ENCODE peak calls at places on chromosomes 4 and X, in eight cellular contexts. Y is upper lobe of left lung, T is aorta, L is cardiac muscle cell, N is neuronal stem cell, O is stomach, W is OCI-LY7, E is right lobe of liver. D is an unnamed sample. For H3K9me3, the result is how much of the 10 kb centered on the place peaks cover.

GRCh38 chr4:24912252-24913098 is at the start of gene CCDC149:
- DNase-seq in Y (peak), T (peak), L (peak), N (peak), O (peak), W (no peak), E (peak), D (peak)

GRCh38 chr4:88335092-88335665 is 43.5 kb upstream of the HERC6 start:
- DNase-seq in Y (no peak), T (no peak), L (peak), N (no peak), O (no peak), W (no peak), E (no peak), D (no peak)

GRCh38 chrX:7169627-7170026 is 21.7 kb upstream of the PUDP start:
- DNase-seq in Y (no peak), T (no peak), L (no peak), N (no peak), O (peak), W (no peak), E (no peak), D (no peak)

GRCh38 chr4:77613267-77613666 is 7.6 kb downstream of the CXCL13 start:
- DNase-seq in Y (no peak), T (no peak), L (no peak), N (no peak), O (no peak), W (no peak), E (no peak), D (no peak)

GRCh38 chr4:94544811-94545210 is 93.1 kb downstream of the PDLIM5 start:
- DNase-seq in Y (no peak), T (no peak), L (no peak), N (no peak), O (no peak), W (no peak), E (no peak), D (no peak)

GRCh38 chr4:176726803-176727202 is 65.9 kb downstream of the VEGFC start:
- DNase-seq in Y (no peak), T (no peak), L (peak), N (no peak), O (no peak), W (no peak), E (no peak), D (no peak)

GRCh38 chr4:7781361-7781760 is 158.3 kb downstream of the AFAP1 start:
- DNase-seq in Y (peak), T (peak), L (peak), N (no peak), O (no peak), W (no peak), E (no peak), D (peak)

GRCh38 chr4:151743128-151743854 is 17.5 kb downstream of the GATB start:
- DNase-seq in Y (no peak), T (no peak), L (no peak), N (no peak), O (no peak), W (no peak), E (no peak), D (no peak)

GRCh38 chrX:143669395-143669794 is 33.5 kb upstream of the SLITRK4 start:
- DNase-seq in Y (no peak), T (no peak), L (no peak), N (no peak), O (no peak), W (no peak), E (no peak), D (no peak)

GRCh38 chr4:43843501-43843900 is 605.1 kb downstream of the KCTD8 start:
- DNase-seq in Y (no peak), T (no peak), L (no peak), N (no peak), O (no peak), W (no peak), E (no peak), D (no peak)

GRCh38 chrX:1462596-1463251 is 10.0 kb upstream of the ASMTL start:
- DNase-seq in Y (peak), T (peak), L (no peak), N (no peak), O (peak), W (no peak), E (no peak), D (peak)

GRCh38 chr4:105240037-105240436 is 93.4 kb downstream of the TET2 start:
- DNase-seq in Y (no peak), T (no peak), L (no peak), N (no peak), O (no peak), W (no peak), E (no peak), D (no peak)

GRCh38 chr4:102665527-102665926 is 95.2 kb downstream of the MANBA start:
- DNase-seq in Y (no peak), T (no peak), L (no peak), N (no peak), O (no peak), W (no peak), E (no peak), D (no peak)

GRCh38 chr4:24093446-24093845 is 203.6 kb upstream of the PPARGC1A start:
- DNase-seq in Y (no peak), T (no peak), L (no peak), N (no peak), O (no peak), W (no peak), E (no peak), D (no peak)

GRCh38 chr4:48396043-48396442 is 54.7 kb downstream of the SLAIN2 start:
- DNase-seq in Y (no peak), T (no peak), L (no peak), N (no peak), O (no peak), W (no peak), E (no peak), D (no peak)

DNA sequence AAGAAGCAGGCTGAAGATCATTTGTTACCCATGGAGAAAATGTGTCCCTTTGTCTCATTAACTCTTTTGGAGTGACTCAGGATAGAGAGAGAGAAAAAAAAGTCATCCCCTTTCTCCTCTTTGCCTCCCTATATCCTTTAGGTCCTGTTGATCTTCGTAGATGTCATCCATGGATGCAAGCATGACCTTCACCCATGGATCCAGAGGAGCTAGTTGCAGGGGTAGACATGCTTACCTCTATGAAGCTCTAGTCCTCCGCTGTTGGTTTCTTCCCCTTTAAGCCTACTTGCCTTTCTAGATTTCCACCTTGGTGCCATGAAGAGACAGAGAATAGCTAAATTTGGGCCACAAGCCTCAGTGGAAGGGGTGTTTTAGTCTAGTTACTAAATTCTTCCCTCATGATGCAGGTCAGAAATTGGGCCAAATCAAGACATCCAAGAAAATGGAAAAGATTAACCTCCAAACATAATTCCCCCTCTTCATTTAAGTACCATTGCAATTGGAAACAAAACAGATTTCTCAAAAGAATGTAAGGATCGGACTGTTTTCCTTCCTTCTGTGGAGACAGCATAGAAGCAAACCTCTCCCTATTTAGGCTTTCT is 178.4 kb downstream of the TECRL start:
- DNase-seq in Y (no peak), T (no peak), L (peak), N (peak), O (no peak), W (peak), E (no peak), D (no peak)
- H3K9me3 ChIP-seq in Y (under half), T (under half), L (under half), N (under half), O (under half), W (under half), E (under half), D (half or more)

DNA sequence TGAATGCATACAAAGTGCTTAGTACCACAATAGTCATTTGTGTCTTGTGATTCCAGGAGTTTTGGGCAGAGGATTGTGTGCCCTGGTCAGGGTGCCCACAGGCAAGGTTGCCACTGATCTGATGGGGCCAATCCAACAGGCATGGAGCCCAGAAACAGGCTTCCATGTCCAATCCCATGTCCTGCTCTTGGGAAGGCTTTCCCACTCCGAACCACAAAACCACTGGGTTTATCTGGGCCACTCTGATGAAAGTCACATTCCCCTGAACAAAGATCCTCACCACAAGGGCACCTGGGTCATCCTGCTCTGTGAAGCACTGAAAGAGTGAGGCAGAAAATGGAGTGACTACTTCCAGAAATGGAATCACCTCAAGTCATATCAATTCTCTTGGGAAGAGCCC is 96.9 kb downstream of the MAMLD1 start:
- DNase-seq in Y (no peak), T (no peak), L (no peak), N (no peak), O (no peak), W (no peak), E (no peak), D (no peak)
- H3K9me3 ChIP-seq in Y (under half), T (under half), L (under half), N (under half), O (under half), W (under half), E (under half), D (under half)

GRCh38 chrX:148552775-148553174 is 52.4 kb downstream of the AFF2 start:
- DNase-seq in Y (no peak), T (no peak), L (no peak), N (no peak), O (no peak), W (peak), E (no peak), D (no peak)

GRCh38 chrX:148556498-148556897 is 56.1 kb downstream of the AFF2 start:
- DNase-seq in Y (no peak), T (no peak), L (no peak), N (no peak), O (no peak), W (no peak), E (no peak), D (no peak)

DNA sequence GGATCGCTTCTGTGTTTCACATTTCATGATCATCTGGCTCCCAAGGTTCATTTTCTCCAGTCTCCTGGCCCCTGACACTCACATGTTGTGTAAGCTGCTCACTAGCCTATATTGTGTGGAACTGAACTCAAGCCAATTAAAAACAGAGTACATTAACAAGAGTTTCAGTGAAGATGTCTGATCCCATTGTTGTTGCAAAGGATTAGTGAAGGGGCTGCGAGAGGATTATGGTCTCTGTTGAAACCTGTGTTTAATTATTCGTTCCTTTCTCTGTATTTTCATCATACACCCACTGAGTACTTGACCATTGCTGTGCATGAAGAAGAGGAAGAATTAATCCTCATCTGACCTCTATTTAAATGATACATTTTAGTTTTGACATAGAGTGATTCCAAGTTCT is 54.7 kb downstream of the AFF2 start:
- DNase-seq in Y (no peak), T (no peak), L (no peak), N (no peak), O (no peak), W (no peak), E (no peak), D (no peak)
- H3K9me3 ChIP-seq in Y (under half), T (under half), L (under half), N (under half), O (under half), W (under half), E (under half), D (under half)

GRCh38 chr4:73206236-73206635 is 52.4 kb downstream of the ANKRD17 start:
- DNase-seq in Y (no peak), T (no peak), L (no peak), N (no peak), O (no peak), W (no peak), E (no peak), D (no peak)
- H3K9me3 ChIP-seq in Y (under half), T (under half), L (under half), N (under half), O (under half), W (under half), E (under half), D (under half)

DNA sequence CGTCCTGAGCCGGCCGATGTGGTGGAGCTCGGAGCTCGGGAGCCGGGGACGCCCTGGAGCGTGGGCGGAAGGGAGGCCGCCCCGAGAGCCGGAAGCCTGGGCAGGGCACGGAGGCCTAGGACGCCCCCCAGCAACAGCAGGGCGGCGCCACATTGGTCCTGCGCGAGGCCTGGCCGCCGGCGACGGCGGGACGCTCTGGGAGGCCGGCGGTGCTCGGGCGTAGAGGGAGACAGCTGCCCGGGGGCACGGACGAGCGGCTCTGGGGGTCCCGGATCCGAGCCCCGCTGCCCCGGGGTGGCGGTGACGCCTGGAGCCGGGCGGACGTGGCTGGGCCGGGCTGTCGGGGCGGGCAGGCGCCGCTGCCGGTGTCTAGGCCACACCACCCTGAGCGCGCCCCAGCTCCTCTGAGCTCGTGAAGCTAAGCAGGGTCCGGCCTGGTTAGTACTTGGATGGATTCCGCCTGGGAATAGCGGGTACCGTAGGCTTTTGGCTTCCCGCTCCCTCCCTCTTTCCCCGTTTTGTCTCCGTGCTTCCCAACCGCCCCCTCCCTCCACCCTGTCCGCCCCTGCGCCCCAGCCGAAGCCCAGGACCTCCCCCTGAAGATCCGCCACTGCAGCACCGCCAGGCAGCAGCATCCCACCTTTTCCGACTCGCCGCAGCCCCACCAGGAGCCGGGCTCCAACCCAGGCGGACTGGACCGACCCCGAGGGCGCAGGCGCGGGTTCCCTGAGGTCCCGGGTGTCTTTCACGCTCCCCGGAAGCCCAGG is 12.1 kb downstream of the FRG2 start:
- DNase-seq in Y (no peak), T (no peak), L (no peak), N (no peak), O (no peak), W (no peak), E (no peak), D (peak)
- H3K9me3 ChIP-seq in Y (under half), T (under half), L (under half), N (under half), O (under half), W (under half), E (under half), D (under half)

DNA sequence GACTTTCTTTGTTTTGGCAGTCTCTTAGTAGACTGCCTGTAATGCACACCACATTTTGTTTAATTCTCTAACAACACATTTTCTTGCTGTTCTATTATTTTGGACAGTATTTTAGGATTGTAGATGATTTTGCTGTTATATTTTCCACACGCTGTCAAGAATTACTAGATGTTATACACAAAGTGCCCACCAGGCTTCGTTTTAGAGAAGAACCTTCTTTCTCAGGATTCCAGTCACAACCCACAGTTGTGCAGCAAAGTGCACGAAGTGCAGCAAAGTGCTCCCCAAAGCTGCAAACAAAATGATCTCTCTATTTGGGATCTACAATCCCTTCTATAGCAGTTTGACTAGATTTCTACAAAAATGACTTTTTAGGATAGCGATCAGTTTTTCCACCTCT is 2.4 kb downstream of the ZNF141 start:
- DNase-seq in Y (no peak), T (no peak), L (no peak), N (no peak), O (no peak), W (peak), E (no peak), D (no peak)
- H3K9me3 ChIP-seq in Y (under half), T (under half), L (under half), N (under half), O (under half), W (under half), E (under half), D (under half)

GRCh38 chr4:84176061-84176460 is 323.0 kb downstream of the NKX6-1 start:
- DNase-seq in Y (no peak), T (no peak), L (no peak), N (no peak), O (no peak), W (no peak), E (no peak), D (no peak)

GRCh38 chr4:84179413-84179812 is 319.7 kb downstream of the NKX6-1 start:
- DNase-seq in Y (no peak), T (no peak), L (no peak), N (no peak), O (no peak), W (no peak), E (no peak), D (no peak)

GRCh38 chr4:84171871-84172270 is 327.2 kb downstream of the NKX6-1 start:
- DNase-seq in Y (no peak), T (no peak), L (no peak), N (no peak), O (no peak), W (no peak), E (no peak), D (no peak)

DNA sequence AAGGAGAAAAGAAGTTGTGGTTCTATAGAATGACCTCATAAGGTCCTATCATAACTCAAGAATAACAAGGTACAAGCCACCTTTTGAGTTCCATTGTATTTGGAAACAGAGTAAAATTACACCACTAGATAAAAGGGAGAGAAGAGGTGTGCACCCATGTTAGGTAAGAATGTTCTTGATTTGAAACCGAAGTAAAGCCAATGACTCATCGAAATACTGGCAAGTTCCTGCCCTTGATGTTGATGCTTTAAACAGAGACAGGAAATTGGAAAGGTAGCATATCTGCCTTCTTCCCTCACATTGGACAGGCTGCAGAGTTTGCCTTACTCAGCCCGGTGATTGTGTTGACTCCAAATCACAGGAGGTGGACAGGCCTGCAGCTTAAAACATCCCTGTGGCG is 321.3 kb downstream of the NKX6-1 start:
- DNase-seq in Y (no peak), T (no peak), L (no peak), N (no peak), O (no peak), W (no peak), E (no peak), D (no peak)
- H3K9me3 ChIP-seq in Y (under half), T (under half), L (under half), N (under half), O (under half), W (under half), E (under half), D (under half)

GRCh38 chr4:169158046-169158445 is 112.7 kb downstream of the SH3RF1 start:
- DNase-seq in Y (no peak), T (no peak), L (no peak), N (no peak), O (no peak), W (no peak), E (no peak), D (no peak)
- H3K9me3 ChIP-seq in Y (under half), T (under half), L (under half), N (under half), O (under half), W (under half), E (under half), D (under half)

GRCh38 chrX:35439692-35440091 is 358.4 kb upstream of the MAGEB16 start:
- DNase-seq in Y (no peak), T (no peak), L (no peak), N (no peak), O (no peak), W (no peak), E (no peak), D (no peak)
- H3K9me3 ChIP-seq in Y (under half), T (under half), L (under half), N (under half), O (under half), W (under half), E (under half), D (under half)

D was measured in lower lobe of right lung.